ENCODE peak calls at places on chromosomes 7 and 10, in seven cellular contexts. T is AG04450, O is C1 segment of cervical spinal cord, B is activated T-cell treated with anti-CD3 and anti-CD28 coated beads for 48 hours, R is DMS79, E is head of caudate nucleus, F is osteocyte. C is an unnamed sample.

GRCh38 chr10:79025113-79025832 is 43.5 kb upstream of the ZMIZ1 start:
- DNase-seq in T (no peak), B (no peak), R (no peak), O (no peak), E (peak), F (no peak), C (no peak)

GRCh38 chr10:131187886-131188285 is 123.6 kb downstream of the TCERG1L start:
- DNase-seq in B (no peak), R (no peak), E (peak), F (peak), T (no peak), O (peak), C (no peak)

GRCh38 chr10:118669020-118669766 is 73.7 kb upstream of the PRLHR start:
- DNase-seq in O (peak), E (peak), F (no peak), B (no peak), R (no peak), T (no peak), C (no peak)

GRCh38 chr7:117946201-117946633 is 73.0 kb upstream of the CTTNBP2 start:
- DNase-seq in T (no peak), O (no peak), F (no peak), R (no peak), E (no peak), B (no peak), C (no peak)

GRCh38 chr10:31399631-31400030 is 80.6 kb downstream of the ZEB1 start:
- DNase-seq in O (no peak), F (no peak), E (peak), T (no peak), B (no peak), R (no peak), C (no peak)

GRCh38 chr10:49138361-49138891 is 4.6 kb upstream of the FAM170B start:
- DNase-seq in B (no peak), O (no peak), T (no peak), R (no peak), F (peak), E (no peak), C (no peak)

GRCh38 chr10:55287346-55287745 is 486.3 kb upstream of the PCDH15 start:
- DNase-seq in T (no peak), E (no peak), R (no peak), F (no peak), O (no peak), B (no peak), C (no peak)

GRCh38 chr7:39978252-39978934 is 28.3 kb downstream of the CDK13 start:
- DNase-seq in O (no peak), T (no peak), F (no peak), E (no peak), B (no peak), R (no peak), C (no peak)

GRCh38 chr7:44959433-44959951 is 19.3 kb downstream of the MYO1G start:
- DNase-seq in E (no peak), F (no peak), T (no peak), B (no peak), O (no peak), R (no peak), C (no peak)

GRCh38 chr7:85736085-85736484 is 549.2 kb upstream of the SEMA3D start:
- DNase-seq in F (no peak), B (no peak), E (no peak), T (no peak), O (no peak), R (no peak), C (no peak)

GRCh38 chr7:79227035-79227434 is 226.4 kb downstream of the MAGI2 start:
- DNase-seq in B (no peak), O (no peak), E (no peak), R (peak), T (peak), F (no peak), C (no peak)

GRCh38 chr10:31101123-31101522 is 69.5 kb upstream of the ZNF438 start:
- DNase-seq in F (no peak), R (no peak), O (no peak), T (peak), E (no peak), B (peak), C (peak)

GRCh38 chr7:106305732-106306131 is 20.9 kb upstream of the NAMPT start:
- DNase-seq in B (no peak), T (no peak), F (no peak), O (no peak), E (no peak), R (no peak), C (no peak)

GRCh38 chr7:15084368-15084767 is 181.8 kb upstream of the DGKB start:
- DNase-seq in R (no peak), B (no peak), O (no peak), F (no peak), E (no peak), T (no peak), C (no peak)

GRCh38 chr10:107971973-107972372 is 807.5 kb upstream of the SORCS1 start:
- DNase-seq in R (no peak), O (no peak), E (no peak), B (no peak), T (no peak), F (no peak), C (peak)

GRCh38 chr7:22387583-22387982 is 30.6 kb upstream of the RAPGEF5 start:
- DNase-seq in R (no peak), O (no peak), B (no peak), T (no peak), F (no peak), E (peak), C (no peak)

GRCh38 chr7:25789701-25790240 is 362.2 kb upstream of the NFE2L3 start:
- DNase-seq in T (no peak), F (peak), B (no peak), O (no peak), E (no peak), R (no peak), C (no peak)

GRCh38 chr10:52523696-52524095 is 209.6 kb downstream of the DKK1 start:
- DNase-seq in O (no peak), T (no peak), E (no peak), F (no peak), B (no peak), R (no peak), C (no peak)

GRCh38 chr10:131911451-131911850 is 10.6 kb downstream of the PPP2R2D start:
- DNase-seq in E (no peak), F (no peak), R (no peak), B (no peak), O (no peak), T (no peak), C (no peak)

GRCh38 chr10:78028438-78029293 is 649 bp downstream of the POLR3A start:
- DNase-seq in E (no peak), B (no peak), T (no peak), O (no peak), R (no peak), F (no peak), C (no peak)

C was measured in HS-5.